ENCODE peak calls at places on chromosomes 16 and 17, in nine cellular contexts. D, Q, L, V, G, I, K, Z and F are unnamed samples.

GRCh38 chr17:50918933-50919296 is 52.8 kb upstream of the TOB1 start:
- DNase-seq in D (no peak), Q (no peak), L (no peak), V (no peak), G (no peak), I (no peak), K (peak), Z (no peak), F (no peak)

GRCh38 chr17:33452797-33453196 is 159.7 kb upstream of the ASIC2 start:
- DNase-seq in D (no peak), Q (no peak), L (no peak), V (no peak), G (no peak), I (no peak), K (no peak), Z (no peak), F (no peak)

GRCh38 chr16:52618753-52619497 is 72.0 kb upstream of the TOX3 start:
- DNase-seq in D (no peak), Q (no peak), L (no peak), V (no peak), G (no peak), I (no peak), K (no peak), Z (no peak), F (no peak)

GRCh38 chr17:13346081-13346533 is 255.6 kb downstream of the HS3ST3A1 start:
- DNase-seq in D (no peak), Q (peak), L (no peak), V (no peak), G (no peak), I (no peak), K (no peak), Z (peak), F (no peak)

GRCh38 chr17:40515491-40516041 is 14.1 kb upstream of the TNS4 start:
- DNase-seq in D (no peak), Q (no peak), L (no peak), V (no peak), G (no peak), I (no peak), K (peak), Z (no peak), F (no peak)

GRCh38 chr17:17236295-17237025 is 508 bp downstream of the FLCN start:
- DNase-seq in D (no peak), Q (peak), L (no peak), V (no peak), G (no peak), I (no peak), K (no peak), Z (peak), F (no peak)

GRCh38 chr17:35877345-35878029 is 2.7 kb downstream of the CCL5 start:
- DNase-seq in D (no peak), Q (no peak), L (no peak), V (no peak), G (no peak), I (no peak), K (no peak), Z (no peak), F (no peak)

GRCh38 chr16:14289692-14290340 is 218.7 kb downstream of the MRTFB start:
- DNase-seq in D (no peak), Q (peak), L (no peak), V (no peak), G (no peak), I (no peak), K (no peak), Z (peak), F (no peak)

GRCh38 chr17:17387461-17388362 is 84.5 kb downstream of the NT5M start:
- DNase-seq in D (no peak), Q (peak), L (no peak), V (no peak), G (no peak), I (peak), K (no peak), Z (peak), F (no peak)

GRCh38 chr17:50660042-50660886 is 25.6 kb downstream of the ABCC3 start:
- DNase-seq in D (no peak), Q (no peak), L (no peak), V (no peak), G (no peak), I (no peak), K (no peak), Z (no peak), F (no peak)

GRCh38 chr17:36534881-36535668 is at the start of gene PIGW:
- DNase-seq in D (peak), Q (peak), L (peak), V (peak), G (peak), I (peak), K (peak), Z (peak), F (peak)

GRCh38 chr16:24986512-24987303 is 28.5 kb downstream of the ARHGAP17 start:
- DNase-seq in D (no peak), Q (no peak), L (no peak), V (no peak), G (no peak), I (no peak), K (no peak), Z (no peak), F (no peak)

GRCh38 chr17:18139949-18140348 is 31.4 kb downstream of the MYO15A start:
- DNase-seq in D (no peak), Q (no peak), L (no peak), V (no peak), G (no peak), I (no peak), K (peak), Z (peak), F (peak)

GRCh38 chr17:4856271-4856936 is 23.3 kb downstream of the MINK1 start:
- DNase-seq in D (no peak), Q (no peak), L (no peak), V (no peak), G (no peak), I (no peak), K (no peak), Z (no peak), F (no peak)

GRCh38 chr16:89360760-89361435 is 129.5 kb downstream of the ANKRD11 start:
- DNase-seq in D (no peak), Q (no peak), L (no peak), V (no peak), G (no peak), I (no peak), K (peak), Z (no peak), F (peak)

GRCh38 chr17:6461246-6461645 is 17.0 kb downstream of the PIMREG start:
- DNase-seq in D (no peak), Q (no peak), L (no peak), V (no peak), G (no peak), I (peak), K (no peak), Z (no peak), F (no peak)

GRCh38 chr16:85302018-85302847 is 190.0 kb upstream of the CIBAR2 start:
- DNase-seq in D (no peak), Q (peak), L (no peak), V (no peak), G (no peak), I (no peak), K (no peak), Z (no peak), F (no peak)

GRCh38 chr16:83356266-83356665 is 451.5 kb upstream of the HSBP1 start:
- DNase-seq in D (no peak), Q (peak), L (no peak), V (peak), G (peak), I (no peak), K (peak), Z (peak), F (peak)

GRCh38 chr17:58313815-58314705 is 14.5 kb downstream of the TSPOAP1 start:
- DNase-seq in D (peak), Q (no peak), L (no peak), V (no peak), G (no peak), I (no peak), K (no peak), Z (no peak), F (no peak)

GRCh38 chr16:85428168-85428898 is 184.8 kb upstream of the GSE1 start:
- DNase-seq in D (no peak), Q (no peak), L (no peak), V (no peak), G (no peak), I (peak), K (peak), Z (peak), F (peak)

GRCh38 chr16:11432856-11433395 is 87.7 kb downstream of the RMI2 start:
- DNase-seq in D (no peak), Q (no peak), L (no peak), V (no peak), G (no peak), I (no peak), K (no peak), Z (no peak), F (no peak)

GRCh38 chr17:69814031-69814430 is 261.0 kb upstream of the KCNJ16 start:
- DNase-seq in D (no peak), Q (no peak), L (no peak), V (no peak), G (no peak), I (no peak), K (no peak), Z (no peak), F (no peak)

GRCh38 chr16:48321307-48322036 is 63.7 kb downstream of the SIAH1 start:
- DNase-seq in D (no peak), Q (no peak), L (no peak), V (no peak), G (no peak), I (no peak), K (no peak), Z (no peak), F (no peak)

GRCh38 chr16:746637-747036 is 5.8 kb upstream of the CIAO3 start:
- DNase-seq in D (no peak), Q (no peak), L (no peak), V (no peak), G (no peak), I (no peak), K (no peak), Z (no peak), F (no peak)

GRCh38 chr17:16986391-16986790 is 14.5 kb upstream of the TNFRSF13B start:
- DNase-seq in D (no peak), Q (peak), L (no peak), V (no peak), G (no peak), I (no peak), K (no peak), Z (no peak), F (no peak)

GRCh38 chr16:2857451-2858244 is at the start of gene PRSS22:
- DNase-seq in D (no peak), Q (peak), L (no peak), V (no peak), G (no peak), I (peak), K (peak), Z (peak), F (peak)

GRCh38 chr17:76626442-76626841 is 17.1 kb downstream of the ST6GALNAC1 start:
- DNase-seq in D (no peak), Q (peak), L (no peak), V (no peak), G (no peak), I (no peak), K (no peak), Z (no peak), F (no peak)

GRCh38 chr16:59632266-59632855 is 898.2 kb upstream of the GOT2 start:
- DNase-seq in D (no peak), Q (no peak), L (no peak), V (no peak), G (no peak), I (no peak), K (no peak), Z (no peak), F (no peak)

GRCh38 chr16:53123753-53124152 is 69.0 kb downstream of the CHD9 start:
- DNase-seq in D (no peak), Q (no peak), L (no peak), V (no peak), G (no peak), I (no peak), K (no peak), Z (no peak), F (no peak)

GRCh38 chr17:46154151-46154816 is 38.9 kb downstream of the KANSL1 start:
- DNase-seq in D (no peak), Q (no peak), L (no peak), V (no peak), G (no peak), I (no peak), K (no peak), Z (no peak), F (no peak)

GRCh38 chr17:53058031-53058430 is 764.7 kb upstream of the KIF2B start:
- DNase-seq in D (no peak), Q (no peak), L (no peak), V (no peak), G (no peak), I (no peak), K (no peak), Z (no peak), F (no peak)

GRCh38 chr17:35011671-35012216 is 31.4 kb downstream of the LIG3 start:
- DNase-seq in D (no peak), Q (no peak), L (no peak), V (no peak), G (no peak), I (no peak), K (no peak), Z (no peak), F (no peak)

GRCh38 chr16:27869411-27869810 is 194.1 kb downstream of the GSG1L start:
- DNase-seq in D (no peak), Q (no peak), L (no peak), V (no peak), G (no peak), I (no peak), K (no peak), Z (no peak), F (no peak)

GRCh38 chr16:27863377-27863776 is 200.1 kb downstream of the GSG1L start:
- DNase-seq in D (no peak), Q (no peak), L (no peak), V (no peak), G (no peak), I (no peak), K (no peak), Z (no peak), F (no peak)

GRCh38 chr16:27870116-27870798 is 193.3 kb downstream of the GSG1L start:
- DNase-seq in D (no peak), Q (no peak), L (no peak), V (no peak), G (no peak), I (no peak), K (no peak), Z (no peak), F (no peak)

GRCh38 chr16:27862953-27863352 is 200.6 kb downstream of the GSG1L start:
- DNase-seq in D (no peak), Q (no peak), L (no peak), V (no peak), G (no peak), I (no peak), K (no peak), Z (no peak), F (no peak)

GRCh38 chr16:27867122-27868110 is 196.1 kb downstream of the GSG1L start:
- DNase-seq in D (peak), Q (peak), L (no peak), V (peak), G (peak), I (peak), K (peak), Z (peak), F (peak)
- TF ChIP-seq CTCF in D (peak), Q (no peak), L (peak), V (peak), G (peak), I (peak), K (peak), Z (peak), F (peak)

GRCh38 chr17:81655378-81656117 is 794 bp downstream of the PDE6G start:
- DNase-seq in D (no peak), Q (no peak), L (no peak), V (no peak), G (no peak), I (no peak), K (no peak), Z (no peak), F (no peak)

GRCh38 chr17:81659038-81659437 is 2.7 kb upstream of the PDE6G start:
- DNase-seq in D (no peak), Q (no peak), L (no peak), V (no peak), G (no peak), I (no peak), K (no peak), Z (no peak), F (no peak)

GRCh38 chr17:81652901-81653771 is 3.2 kb downstream of the PDE6G start:
- DNase-seq in D (no peak), Q (no peak), L (no peak), V (no peak), G (no peak), I (no peak), K (peak), Z (peak), F (peak)

GRCh38 chr17:81656835-81657234 is 493 bp upstream of the PDE6G start:
- DNase-seq in D (no peak), Q (no peak), L (no peak), V (no peak), G (no peak), I (no peak), K (no peak), Z (no peak), F (no peak)

GRCh38 chr17:81656118-81656743 is at the start of gene PDE6G:
- DNase-seq in D (no peak), Q (no peak), L (no peak), V (no peak), G (no peak), I (no peak), K (no peak), Z (no peak), F (no peak)
- TF ChIP-seq CTCF in D (no peak), Q (no peak), L (no peak), V (no peak), G (no peak), I (no peak), K (no peak), Z (no peak), F (no peak)

GRCh38 chr17:55842405-55843158 is 91.7 kb downstream of the PCTP start:
- DNase-seq in D (no peak), Q (no peak), L (no peak), V (no peak), G (no peak), I (no peak), K (no peak), Z (no peak), F (no peak)
- TF ChIP-seq CTCF in D (no peak), Q (no peak), L (no peak), V (no peak), G (no peak), I (no peak), K (no peak), Z (no peak), F (no peak)

GRCh38 chr16:58107228-58107627 is 22.0 kb downstream of the CFAP20 start:
- DNase-seq in D (no peak), Q (no peak), L (no peak), V (no peak), G (no peak), I (no peak), K (no peak), Z (no peak), F (no peak)
- TF ChIP-seq CTCF in D (no peak), Q (no peak), L (no peak), V (peak), G (no peak), I (no peak), K (no peak), Z (no peak), F (no peak)

GRCh38 chr17:44581868-44582267 is 24.6 kb downstream of the FZD2 start:
- DNase-seq in D (no peak), Q (no peak), L (no peak), V (no peak), G (no peak), I (no peak), K (no peak), Z (no peak), F (no peak)
- TF ChIP-seq CTCF in D (peak), Q (no peak), L (no peak), V (peak), G (peak), I (no peak), K (peak), Z (no peak), F (no peak)

GRCh38 chr16:61937646-61938045 is 98.6 kb downstream of the CDH8 start:
- DNase-seq in D (no peak), Q (no peak), L (no peak), V (no peak), G (no peak), I (no peak), K (no peak), Z (no peak), F (no peak)
- TF ChIP-seq CTCF in D (no peak), Q (no peak), L (no peak), V (no peak), G (no peak), I (no peak), K (no peak), Z (no peak), F (no peak)

GRCh38 chr17:49603720-49604119 is 28.0 kb downstream of the NXPH3 start:
- DNase-seq in D (no peak), Q (no peak), L (no peak), V (no peak), G (no peak), I (no peak), K (no peak), Z (no peak), F (no peak)
- TF ChIP-seq CTCF in D (no peak), Q (no peak), L (no peak), V (peak), G (no peak), I (no peak), K (no peak), Z (no peak), F (no peak)

DNA sequence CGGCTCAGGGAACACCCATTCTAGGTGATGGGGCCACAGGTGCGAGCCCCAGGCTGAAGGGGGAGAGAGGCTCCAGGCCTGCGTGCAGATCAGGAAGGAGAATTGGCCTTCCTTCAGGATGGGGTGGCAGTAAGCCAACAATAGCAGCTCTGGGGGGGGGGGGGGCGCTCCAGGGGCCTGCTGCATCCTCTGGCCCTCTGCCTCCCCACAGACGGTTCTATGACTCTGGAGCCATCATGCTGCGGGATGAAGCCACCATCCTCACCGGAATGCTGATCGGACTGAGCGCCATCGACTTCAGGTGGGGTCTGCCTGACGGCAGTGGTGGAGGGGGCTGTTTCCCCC is 6.1 kb downstream of the RUNDC3A start:
- DNase-seq in D (no peak), Q (no peak), L (no peak), V (no peak), G (no peak), I (no peak), K (peak), Z (no peak), F (no peak)
- TF ChIP-seq CTCF in D (no peak), Q (no peak), L (no peak), V (no peak), G (no peak), I (no peak), K (no peak), Z (no peak), F (no peak)

GRCh38 chr17:48944519-48945260 is at the start of gene SNF8:
- DNase-seq in D (peak), Q (peak), L (peak), V (peak), G (peak), I (peak), K (peak), Z (peak), F (peak)
- TF ChIP-seq CTCF in D (no peak), Q (no peak), L (no peak), V (no peak), G (no peak), I (no peak), K (no peak), Z (no peak), F (no peak)